ENCODE peak calls at places on chromosomes 5 and 9, in six cellular contexts. K is HFF-Myc; H is PC-9; N is CD4-positive, alpha-beta T cell; I is AG04450; R is foreskin fibroblast. B is an unnamed sample.

GRCh38 chr5:82719368-82719767 is 357.8 kb downstream of the TMEM167A start:
- DNase-seq in K (no peak), H (no peak), N (no peak), I (no peak), R (peak), B (no peak)

GRCh38 chr9:124037790-124038189 is 26.2 kb downstream of the LHX2 start:
- DNase-seq in K (no peak), H (no peak), N (no peak), I (no peak), R (no peak), B (peak)

GRCh38 chr5:139481122-139481533 is 1.4 kb downstream of the STING1 start:
- DNase-seq in K (no peak), H (peak), N (peak), I (no peak), R (peak), B (no peak)

GRCh38 chr9:82532504-82532903 is 530.4 kb downstream of the RASEF start:
- DNase-seq in K (no peak), H (no peak), N (no peak), I (no peak), R (no peak), B (no peak)

GRCh38 chr5:1122511-1123284 is 10.8 kb upstream of the SLC12A7 start:
- DNase-seq in K (no peak), H (no peak), N (no peak), I (no peak), R (no peak), B (no peak)

GRCh38 chr5:92769986-92770385 is 811.0 kb downstream of the NR2F1-AS1 start:
- DNase-seq in K (no peak), H (no peak), N (no peak), I (peak), R (peak), B (peak)

GRCh38 chr5:38473008-38473407 is 83.4 kb downstream of the LIFR start:
- DNase-seq in K (no peak), H (no peak), N (no peak), I (no peak), R (no peak), B (no peak)

GRCh38 chr5:82274343-82275266 is 3.5 kb downstream of the RPS23 start:
- DNase-seq in K (no peak), H (no peak), N (no peak), I (no peak), R (peak), B (no peak)

GRCh38 chr5:31833005-31833404 is 194.1 kb downstream of the PDZD2 start:
- DNase-seq in K (no peak), H (no peak), N (no peak), I (no peak), R (no peak), B (no peak)

GRCh38 chr9:24245988-24246387 is 299.7 kb downstream of the IZUMO3 start:
- DNase-seq in K (no peak), H (no peak), N (no peak), I (no peak), R (peak), B (peak)

GRCh38 chr9:128556915-128557634 is 4.7 kb downstream of the SPTAN1 start:
- DNase-seq in K (no peak), H (no peak), N (no peak), I (no peak), R (no peak), B (no peak)

GRCh38 chr5:142684508-142685031 is 1.3 kb downstream of the FGF1 start:
- DNase-seq in K (no peak), H (no peak), N (no peak), I (no peak), R (no peak), B (no peak)

GRCh38 chr5:125412051-125412560 is 665.7 kb upstream of the ZNF608 start:
- DNase-seq in K (peak), H (no peak), N (no peak), I (no peak), R (peak), B (no peak)

DNA sequence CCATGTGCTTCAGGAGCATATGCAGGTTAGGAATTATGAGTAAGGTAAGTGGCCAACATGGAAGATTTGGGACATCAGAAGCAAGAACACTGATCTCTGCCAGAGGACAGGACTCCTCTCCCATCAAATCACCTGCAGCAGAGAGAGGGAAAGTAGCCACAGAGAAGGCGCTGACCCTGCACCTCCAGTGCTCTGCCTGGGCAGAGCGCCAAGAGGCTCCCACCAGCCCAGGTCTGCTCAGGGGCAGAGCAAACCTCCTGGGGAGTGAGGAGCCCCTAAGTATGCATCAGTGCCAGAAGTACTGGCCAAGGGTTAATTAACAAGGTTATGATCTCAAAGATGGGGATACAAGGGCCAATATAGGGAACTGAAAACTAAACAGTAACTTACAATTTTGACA is 545.3 kb upstream of the TRPC7 start:
- DNase-seq in K (no peak), H (no peak), N (no peak), I (no peak), R (no peak), B (no peak)
- TF ChIP-seq CTCF in K (no peak), H (no peak), N (no peak), I (no peak), R (no peak), B (no peak)

GRCh38 chr5:50415912-50416311 is 25.2 kb downstream of the EMB start:
- DNase-seq in K (no peak), H (no peak), N (peak), I (no peak), R (no peak), B (no peak)
- TF ChIP-seq CTCF in K (no peak), H (no peak), N (no peak), I (no peak), R (no peak), B (no peak)

GRCh38 chr9:126945682-126946081 is 31.1 kb downstream of the RALGPS1 start:
- DNase-seq in K (no peak), H (no peak), N (no peak), I (no peak), R (no peak), B (no peak)

GRCh38 chr9:126953089-126953809 is 38.7 kb downstream of the RALGPS1 start:
- DNase-seq in K (no peak), H (no peak), N (no peak), I (peak), R (peak), B (peak)

GRCh38 chr9:126952180-126952960 is 37.8 kb downstream of the RALGPS1 start:
- DNase-seq in K (no peak), H (no peak), N (no peak), I (peak), R (no peak), B (peak)

GRCh38 chr9:126942369-126942768 is 27.8 kb downstream of the RALGPS1 start:
- DNase-seq in K (no peak), H (no peak), N (no peak), I (no peak), R (no peak), B (no peak)

GRCh38 chr9:126947529-126947928 is 32.9 kb downstream of the RALGPS1 start:
- DNase-seq in K (no peak), H (peak), N (no peak), I (no peak), R (no peak), B (no peak)
- TF ChIP-seq CTCF in K (no peak), H (peak), N (no peak), I (no peak), R (no peak), B (no peak)

GRCh38 chr9:19936598-19936997 is 147.8 kb upstream of the SLC24A2 start:
- DNase-seq in K (no peak), H (no peak), N (no peak), I (no peak), R (no peak), B (no peak)
- TF ChIP-seq CTCF in K (no peak), H (no peak), N (no peak), I (no peak), R (no peak), B (no peak)

GRCh38 chr5:65480306-65480865 is 1.3 kb downstream of the ADAMTS6 start:
- DNase-seq in K (peak), H (peak), N (peak), I (peak), R (peak), B (peak)
- TF ChIP-seq CTCF in K (no peak), H (no peak), N (no peak), I (no peak), R (no peak), B (peak)

GRCh38 chr5:127046343-127047072 is 16.1 kb upstream of the MARCHF3 start:
- DNase-seq in K (no peak), H (no peak), N (no peak), I (no peak), R (no peak), B (no peak)

GRCh38 chr5:127041571-127041970 is 11.2 kb upstream of the MARCHF3 start:
- DNase-seq in K (no peak), H (no peak), N (no peak), I (no peak), R (peak), B (no peak)

GRCh38 chr5:127038550-127038949 is 8.2 kb upstream of the MARCHF3 start:
- DNase-seq in K (no peak), H (no peak), N (no peak), I (no peak), R (no peak), B (no peak)

GRCh38 chr5:127040779-127041520 is 10.6 kb upstream of the MARCHF3 start:
- DNase-seq in K (no peak), H (no peak), N (no peak), I (no peak), R (peak), B (no peak)

GRCh38 chr5:127042593-127042992 is 12.2 kb upstream of the MARCHF3 start:
- DNase-seq in K (no peak), H (no peak), N (no peak), I (no peak), R (peak), B (peak)
- TF ChIP-seq CTCF in K (no peak), H (no peak), N (peak), I (peak), R (peak), B (peak)

GRCh38 chr9:98118640-98119601 is at the start of gene TRIM14:
- DNase-seq in K (peak), H (peak), N (no peak), I (peak), R (peak), B (peak)
- TF ChIP-seq CTCF in K (peak), H (peak), N (no peak), I (peak), R (peak), B (peak)

GRCh38 chr5:95178046-95178651 is 106.7 kb downstream of the MCTP1 start:
- DNase-seq in K (no peak), H (no peak), N (no peak), I (no peak), R (peak), B (no peak)
- TF ChIP-seq CTCF in K (no peak), H (no peak), N (no peak), I (peak), R (no peak), B (no peak)

GRCh38 chr9:103839197-103839596 is 254.9 kb upstream of the SMC2 start:
- DNase-seq in K (no peak), H (no peak), N (no peak), I (no peak), R (no peak), B (no peak)
- TF ChIP-seq CTCF in K (no peak), H (no peak), N (no peak), I (no peak), R (no peak), B (no peak)

GRCh38 chr5:9617191-9617590 is 13.0 kb downstream of the TAS2R1 start:
- DNase-seq in K (no peak), H (no peak), N (no peak), I (no peak), R (peak), B (no peak)

GRCh38 chr5:9613360-9613759 is 16.8 kb downstream of the TAS2R1 start:
- DNase-seq in K (no peak), H (no peak), N (no peak), I (no peak), R (no peak), B (no peak)

GRCh38 chr5:9619331-9620092 is 10.6 kb downstream of the TAS2R1 start:
- DNase-seq in K (no peak), H (no peak), N (no peak), I (no peak), R (no peak), B (no peak)

GRCh38 chr5:9621379-9621903 is 8.7 kb downstream of the TAS2R1 start:
- DNase-seq in K (no peak), H (no peak), N (no peak), I (peak), R (no peak), B (peak)

GRCh38 chr5:9617739-9618504 is 12.2 kb downstream of the TAS2R1 start:
- DNase-seq in K (no peak), H (no peak), N (no peak), I (no peak), R (no peak), B (no peak)
- TF ChIP-seq CTCF in K (no peak), H (peak), N (no peak), I (no peak), R (no peak), B (no peak)